ENCODE peak calls at places on chromosome 22, in five cellular contexts. One of them, this sample, is unnamed.

GRCh38 chr22:42184852-42185251 is 54.2 kb upstream of the CYP2D6 start:
- DNase-seq in transverse colon: no peak
- DNase-seq in HCT116: no peak
- DNase-seq in adrenal gland: no peak
- DNase-seq in stomach: no peak
- DNase-seq in this sample: no peak

GRCh38 chr22:41442240-41442792 is 4.3 kb downstream of the TOB2 start:
- DNase-seq in transverse colon: no peak
- DNase-seq in HCT116: no peak
- DNase-seq in adrenal gland: no peak
- DNase-seq in stomach: no peak
- DNase-seq in this sample: no peak

GRCh38 chr22:48489551-48490512 is 1337.8 kb downstream of the BRD1 start:
- DNase-seq in transverse colon: no peak
- DNase-seq in HCT116: no peak
- DNase-seq in adrenal gland: no peak
- DNase-seq in stomach: peak
- DNase-seq in this sample: no peak

GRCh38 chr22:27629908-27630733 is 171.4 kb downstream of the MN1 start:
- DNase-seq in transverse colon: no peak
- DNase-seq in HCT116: no peak
- DNase-seq in adrenal gland: no peak
- DNase-seq in stomach: no peak
- DNase-seq in this sample: no peak

GRCh38 chr22:48695251-48695650 is 1132.4 kb downstream of the BRD1 start:
- DNase-seq in transverse colon: no peak
- DNase-seq in HCT116: no peak
- DNase-seq in adrenal gland: no peak
- DNase-seq in stomach: no peak
- DNase-seq in this sample: no peak

GRCh38 chr22:22043296-22044078 is 60.9 kb upstream of the TOP3B start:
- DNase-seq in transverse colon: no peak
- DNase-seq in HCT116: no peak
- DNase-seq in adrenal gland: no peak
- DNase-seq in stomach: no peak
- DNase-seq in this sample: no peak

GRCh38 chr22:22666307-22667091 is 22.1 kb downstream of the GGTLC2 start:
- DNase-seq in transverse colon: peak
- DNase-seq in HCT116: no peak
- DNase-seq in adrenal gland: peak
- DNase-seq in stomach: peak
- DNase-seq in this sample: peak

GRCh38 chr22:19877626-19878339 is 23.1 kb upstream of the GNB1L start:
- DNase-seq in transverse colon: no peak
- DNase-seq in HCT116: no peak
- DNase-seq in adrenal gland: no peak
- DNase-seq in stomach: no peak
- DNase-seq in this sample: no peak

GRCh38 chr22:23091760-23092159 is 21.4 kb downstream of the GNAZ start:
- DNase-seq in transverse colon: no peak
- DNase-seq in HCT116: no peak
- DNase-seq in adrenal gland: no peak
- DNase-seq in stomach: no peak
- DNase-seq in this sample: no peak

GRCh38 chr22:24070553-24070952 is 59.4 kb downstream of the CABIN1 start:
- DNase-seq in transverse colon: no peak
- DNase-seq in HCT116: no peak
- DNase-seq in adrenal gland: no peak
- DNase-seq in stomach: no peak
- DNase-seq in this sample: no peak

GRCh38 chr22:22168190-22168940 is 76.2 kb upstream of the VPREB1 start:
- DNase-seq in transverse colon: peak
- DNase-seq in HCT116: peak
- DNase-seq in adrenal gland: no peak
- DNase-seq in stomach: no peak
- DNase-seq in this sample: no peak

GRCh38 chr22:24184057-24184798 is 2.9 kb downstream of the SUSD2 start:
- DNase-seq in transverse colon: no peak
- DNase-seq in HCT116: no peak
- DNase-seq in adrenal gland: no peak
- DNase-seq in stomach: no peak
- DNase-seq in this sample: peak

GRCh38 chr22:49733631-49734030 is 94.0 kb downstream of the BRD1 start:
- DNase-seq in transverse colon: no peak
- DNase-seq in HCT116: no peak
- DNase-seq in adrenal gland: no peak
- DNase-seq in stomach: no peak
- DNase-seq in this sample: no peak
- TF ChIP-seq CTCF in transverse colon: no peak
- TF ChIP-seq CTCF in HCT116: no peak
- TF ChIP-seq CTCF in adrenal gland: no peak
- TF ChIP-seq CTCF in stomach: no peak
- TF ChIP-seq CTCF in this sample: no peak

DNA sequence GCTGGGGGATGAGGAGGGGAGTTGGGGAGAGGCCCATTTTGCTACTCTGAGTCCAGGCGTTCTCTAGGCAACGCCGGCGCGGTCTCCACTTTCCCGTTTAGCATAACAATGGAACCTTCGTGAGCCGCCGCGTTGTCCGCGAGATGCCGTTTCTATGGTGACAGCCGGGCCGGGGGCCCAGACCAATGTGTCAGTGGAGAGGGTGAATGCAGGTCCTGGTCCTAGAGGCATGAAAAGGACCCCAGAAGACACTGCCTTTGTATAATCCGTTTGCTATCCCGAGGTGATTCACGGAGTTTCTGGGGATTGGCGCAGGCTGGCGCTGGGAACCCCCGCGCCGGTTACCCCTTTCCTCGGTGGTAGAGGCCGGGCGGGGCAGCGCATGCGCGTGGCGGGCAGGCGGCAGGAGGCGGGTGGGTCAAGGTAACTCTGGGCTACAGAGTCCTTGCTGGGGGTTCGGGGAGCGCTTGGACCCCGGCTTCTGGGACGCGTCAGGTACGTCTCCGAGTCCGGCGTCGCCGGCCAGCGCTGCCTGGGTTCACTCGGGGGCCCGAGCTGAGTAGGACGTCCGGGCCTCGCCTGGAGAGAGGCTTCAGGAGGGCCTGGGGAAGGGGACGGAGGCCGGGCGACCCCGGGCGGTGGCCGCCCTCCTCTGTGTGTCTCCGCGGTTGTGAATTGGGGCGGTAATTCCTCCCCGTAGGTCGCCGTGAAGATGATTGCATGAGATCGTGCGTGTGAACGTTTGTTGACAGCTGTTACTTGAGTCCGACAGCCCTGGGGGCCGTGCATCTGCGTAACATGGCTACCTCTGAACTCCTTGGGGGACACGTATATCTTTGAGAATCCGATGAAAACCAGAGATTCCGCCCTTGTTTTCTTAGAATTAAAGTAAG is at the start of the genes CBY1 and FAM227A:
- DNase-seq in transverse colon: peak
- DNase-seq in HCT116: peak
- DNase-seq in adrenal gland: peak
- DNase-seq in stomach: peak
- DNase-seq in this sample: peak
- TF ChIP-seq POLR2A in transverse colon: peak
- TF ChIP-seq POLR2A in HCT116: no peak
- TF ChIP-seq POLR2A in adrenal gland: no peak
- TF ChIP-seq POLR2A in stomach: no peak
- TF ChIP-seq POLR2A in this sample: peak

DNA sequence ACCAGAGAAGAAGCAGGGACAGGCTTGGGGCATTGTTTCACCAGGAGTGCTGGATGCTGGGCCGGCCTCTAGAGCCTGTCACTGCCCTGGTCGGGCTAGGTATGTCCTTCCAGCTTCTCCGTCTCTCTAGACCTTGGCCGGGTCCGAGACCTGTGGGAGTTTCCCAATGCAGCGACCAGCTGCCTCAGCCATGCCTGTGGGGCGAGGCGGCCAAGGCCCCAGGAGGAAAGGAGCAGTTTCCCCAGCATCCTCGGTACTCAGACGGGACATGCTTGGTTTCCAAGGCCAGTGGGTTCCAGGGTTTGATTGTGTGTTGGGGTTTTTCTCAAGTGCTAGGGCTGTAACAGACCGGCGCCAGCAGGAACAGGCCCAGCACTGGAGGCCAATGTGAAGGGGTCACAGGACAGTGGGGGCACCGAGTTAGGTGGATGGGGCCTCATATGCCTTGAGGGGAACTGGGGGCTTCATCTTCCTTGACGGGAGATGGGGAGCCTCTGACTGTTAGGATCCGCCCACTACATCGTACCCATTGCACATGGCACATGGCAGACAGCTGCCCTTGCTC is 339.0 kb downstream of the TBC1D22A start:
- DNase-seq in transverse colon: no peak
- DNase-seq in HCT116: no peak
- DNase-seq in adrenal gland: no peak
- DNase-seq in stomach: peak
- DNase-seq in this sample: no peak
- H3K27ac ChIP-seq in transverse colon: no peak
- H3K27ac ChIP-seq in HCT116: no peak
- H3K27ac ChIP-seq in adrenal gland: no peak
- H3K27ac ChIP-seq in stomach: no peak
- H3K27ac ChIP-seq in this sample: no peak

DNA sequence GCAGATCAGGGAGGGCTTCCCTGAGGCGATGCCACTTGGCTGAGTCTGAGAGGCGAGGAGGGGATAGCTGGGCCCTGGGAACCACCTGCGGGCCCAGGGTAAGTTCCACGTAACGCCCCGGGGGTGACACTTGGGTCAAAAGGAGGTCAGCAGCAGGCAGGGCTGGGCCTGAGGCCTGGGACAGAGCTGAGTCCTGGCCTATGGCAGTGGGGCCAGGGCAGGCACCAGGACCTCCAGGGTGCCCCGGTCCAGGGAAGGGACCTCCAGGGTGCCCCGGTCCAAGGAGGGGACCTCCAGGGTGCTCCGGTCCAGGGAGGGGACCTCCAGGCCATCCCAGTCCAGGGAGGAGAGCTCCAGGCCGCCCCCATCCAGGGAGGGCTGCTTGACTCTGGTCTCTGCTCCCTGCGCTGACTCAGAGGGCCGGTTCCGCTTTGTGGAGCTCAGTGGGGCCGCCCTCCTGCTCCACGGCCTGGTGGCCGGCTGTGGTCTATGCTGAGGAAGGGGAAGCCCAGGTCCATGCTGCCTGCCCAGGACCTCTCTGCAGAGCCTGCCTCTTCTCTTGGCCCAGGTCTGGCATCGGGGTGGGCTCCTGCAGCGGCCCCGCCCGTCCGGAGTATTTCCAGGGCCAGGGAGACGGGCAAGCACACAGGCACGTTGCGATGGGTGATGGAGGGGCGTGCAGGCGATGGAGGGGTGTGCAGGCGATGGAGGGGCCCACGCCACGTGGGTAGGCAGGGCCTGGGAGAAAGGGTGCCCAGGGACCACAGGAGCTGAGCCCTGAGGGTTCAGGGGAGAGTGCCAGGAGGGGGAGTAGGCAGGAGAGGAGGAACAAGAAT is 19.5 kb upstream of the WNT7B start:
- DNase-seq in transverse colon: peak
- DNase-seq in HCT116: no peak
- DNase-seq in adrenal gland: peak
- DNase-seq in stomach: no peak
- DNase-seq in this sample: peak
- TF ChIP-seq CTCF in transverse colon: no peak
- TF ChIP-seq CTCF in HCT116: no peak
- TF ChIP-seq CTCF in adrenal gland: no peak
- TF ChIP-seq CTCF in stomach: no peak
- TF ChIP-seq CTCF in this sample: peak

GRCh38 chr22:50184541-50185383 is 951 bp upstream of the TRABD start:
- DNase-seq in transverse colon: no peak
- DNase-seq in HCT116: no peak
- DNase-seq in adrenal gland: no peak
- DNase-seq in stomach: no peak
- DNase-seq in this sample: peak
- TF ChIP-seq POLR2A in transverse colon: no peak
- TF ChIP-seq POLR2A in HCT116: no peak
- TF ChIP-seq POLR2A in adrenal gland: no peak
- TF ChIP-seq POLR2A in stomach: no peak
- TF ChIP-seq POLR2A in this sample: no peak

DNA sequence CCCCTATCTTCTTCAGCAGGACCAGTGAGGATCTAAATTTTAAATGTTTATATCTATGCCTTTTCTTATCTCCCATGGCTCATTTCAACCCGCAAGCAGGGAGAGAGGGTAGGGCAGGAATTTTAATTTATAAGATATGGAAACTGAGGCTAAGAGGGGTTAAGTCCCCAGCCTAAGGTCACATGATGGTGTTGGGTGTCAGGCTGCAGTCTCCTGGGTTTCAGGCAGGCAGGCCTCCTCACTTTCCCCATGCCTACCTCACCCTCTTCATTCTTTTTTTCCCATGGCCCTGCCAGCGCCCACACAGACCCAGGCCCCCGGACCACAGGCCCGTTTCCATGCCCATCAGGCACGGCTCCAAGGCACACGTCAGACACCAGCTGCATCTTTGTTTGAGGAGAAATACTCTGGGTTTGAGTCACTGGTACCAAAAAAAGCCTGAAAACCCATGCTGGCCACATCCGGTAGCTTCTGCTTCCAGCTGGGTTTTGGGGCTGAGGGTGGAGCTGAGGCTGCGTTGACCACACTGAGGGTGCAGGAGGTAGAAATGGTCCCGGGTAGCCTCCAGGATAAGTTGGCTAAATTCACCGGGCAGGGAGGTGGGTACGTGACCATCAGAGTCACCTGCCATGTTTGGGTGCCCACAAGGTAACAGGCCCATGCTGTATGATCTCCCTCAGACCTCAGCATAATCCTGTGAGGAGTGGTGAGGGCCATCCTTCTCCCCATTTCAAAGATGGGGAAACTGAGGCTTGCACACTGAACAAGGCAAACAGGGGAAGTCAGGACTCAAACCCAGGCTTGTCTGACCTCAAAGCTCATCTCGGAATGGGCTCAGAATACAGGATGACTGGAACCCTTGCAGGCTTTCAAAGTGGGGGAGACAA is 7.5 kb downstream of the CRYBB1 start:
- DNase-seq in transverse colon: peak
- DNase-seq in HCT116: no peak
- DNase-seq in adrenal gland: peak
- DNase-seq in stomach: peak
- DNase-seq in this sample: no peak
- H3K27ac ChIP-seq in transverse colon: peak
- H3K27ac ChIP-seq in HCT116: no peak
- H3K27ac ChIP-seq in adrenal gland: no peak
- H3K27ac ChIP-seq in stomach: no peak
- H3K27ac ChIP-seq in this sample: no peak

GRCh38 chr22:31104869-31105268 is 2.5 kb downstream of the SELENOM start:
- DNase-seq in transverse colon: no peak
- DNase-seq in HCT116: no peak
- DNase-seq in adrenal gland: no peak
- DNase-seq in stomach: no peak
- DNase-seq in this sample: no peak
- TF ChIP-seq CTCF in transverse colon: no peak
- TF ChIP-seq CTCF in HCT116: no peak
- TF ChIP-seq CTCF in adrenal gland: no peak
- TF ChIP-seq CTCF in stomach: peak
- TF ChIP-seq CTCF in this sample: peak

This sample was measured in right lobe of liver.